ENCODE peak calls at places on chromosomes 11 and 22, in five cellular contexts. H is psoas muscle, I is omental fat pad, B is thoracic aorta, M is body of pancreas. Q is an unnamed sample.

GRCh38 chr22:20524004-20524481 is 16.6 kb downstream of the MED15 start:
- DNase-seq in H (no peak), M (no peak), B (no peak), I (no peak), Q (no peak)

GRCh38 chr22:39960791-39961746 is 872 bp downstream of the TMA7B start:
- DNase-seq in I (no peak), B (no peak), M (peak; percentile 15), H (no peak), Q (peak; percentile 17)

GRCh38 chr11:107025673-107026072 is 7.4 kb upstream of the GUCY1A2 start:
- DNase-seq in B (no peak), H (no peak), M (no peak), I (no peak), Q (no peak)

GRCh38 chr11:72721689-72722049 is 30.5 kb downstream of the ARAP1 start:
- DNase-seq in M (peak; percentile 51), B (no peak), I (no peak), H (peak; percentile 64), Q (no peak)

GRCh38 chr11:40393511-40393910 is 1065.9 kb downstream of the LRRC4C start:
- DNase-seq in H (no peak), M (no peak), I (no peak), B (no peak), Q (no peak)

GRCh38 chr11:101807521-101807920 is 107.3 kb upstream of the CEP126 start:
- DNase-seq in H (no peak), B (no peak), I (no peak), M (no peak), Q (no peak)

GRCh38 chr22:30687358-30687757 is 7.3 kb upstream of the OSBP2 start:
- DNase-seq in M (no peak), I (no peak), H (no peak), B (no peak), Q (no peak)

GRCh38 chr11:119832536-119832935 is 103.5 kb upstream of the NECTIN1 start:
- DNase-seq in M (peak; percentile 67), H (no peak), I (no peak), B (no peak), Q (no peak)

GRCh38 chr22:25410849-25411248 is 153.6 kb upstream of the GRK3 start:
- DNase-seq in B (no peak), M (no peak), I (no peak), H (no peak), Q (no peak)

GRCh38 chr22:26367402-26368245 is 61.4 kb upstream of the ASPHD2 start:
- DNase-seq in I (peak; percentile 33), M (peak; percentile 57), H (no peak), B (no peak), Q (no peak)

GRCh38 chr22:36737776-36738175 is 34.2 kb upstream of the CACNG2 start:
- DNase-seq in I (no peak), M (no peak), B (no peak), H (peak; percentile 62), Q (peak; percentile 18)

DNA sequence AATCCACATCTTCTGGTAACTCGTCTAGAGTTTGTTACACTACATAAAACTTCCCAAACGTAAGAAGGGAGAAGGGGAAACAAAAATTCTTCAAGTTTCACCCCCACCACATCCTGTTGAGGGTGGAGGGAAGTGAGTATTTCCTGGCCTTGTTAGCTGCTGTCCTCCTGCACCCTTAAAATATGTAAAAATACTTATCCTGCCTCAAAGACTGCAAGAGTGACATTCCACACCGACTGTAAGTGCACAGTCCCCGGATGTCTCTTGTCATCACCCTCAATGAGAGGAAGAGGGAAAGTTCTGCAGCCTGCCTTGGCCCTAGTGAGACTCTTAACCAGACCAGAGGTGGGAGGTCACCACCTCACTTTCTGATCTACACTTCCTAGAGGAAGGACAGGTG is 3.3 kb downstream of the TMEM121B start:
- DNase-seq in B (no peak), H (no peak), I (no peak), M (no peak), Q (no peak)
- TF ChIP-seq CTCF in B (no peak), H (no peak), I (no peak), M (no peak), Q (no peak)

GRCh38 chr11:71384561-71384960 is 63.6 kb downstream of the DHCR7 start:
- DNase-seq in H (peak; percentile 11), B (no peak), I (no peak), M (no peak), Q (no peak)
- TF ChIP-seq CTCF in H (no peak), B (no peak), I (no peak), M (no peak), Q (no peak)

DNA sequence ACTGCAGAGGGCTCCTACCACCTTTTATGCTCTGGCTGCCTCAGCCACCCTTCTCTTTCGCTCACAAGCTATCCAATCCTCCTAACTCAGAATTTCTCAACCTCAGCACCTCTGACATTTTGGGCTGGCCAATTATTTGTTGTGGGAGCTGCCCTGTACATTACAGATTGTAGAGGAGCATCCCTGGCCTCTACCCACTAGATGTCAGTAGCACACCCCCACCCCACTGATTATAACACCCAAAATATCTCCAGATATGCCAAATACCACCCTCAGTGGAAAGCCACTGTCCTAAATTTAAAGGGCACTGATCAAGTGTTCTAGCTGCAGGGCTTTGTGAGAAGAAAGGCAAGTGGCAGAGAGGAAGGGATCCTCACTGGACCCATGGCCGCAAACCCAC is 443.1 kb downstream of the SOX6 start:
- DNase-seq in I (no peak), H (no peak), B (no peak), M (no peak), Q (no peak)
- TF ChIP-seq CTCF in I (no peak), H (no peak), B (no peak), M (no peak), Q (no peak)

DNA sequence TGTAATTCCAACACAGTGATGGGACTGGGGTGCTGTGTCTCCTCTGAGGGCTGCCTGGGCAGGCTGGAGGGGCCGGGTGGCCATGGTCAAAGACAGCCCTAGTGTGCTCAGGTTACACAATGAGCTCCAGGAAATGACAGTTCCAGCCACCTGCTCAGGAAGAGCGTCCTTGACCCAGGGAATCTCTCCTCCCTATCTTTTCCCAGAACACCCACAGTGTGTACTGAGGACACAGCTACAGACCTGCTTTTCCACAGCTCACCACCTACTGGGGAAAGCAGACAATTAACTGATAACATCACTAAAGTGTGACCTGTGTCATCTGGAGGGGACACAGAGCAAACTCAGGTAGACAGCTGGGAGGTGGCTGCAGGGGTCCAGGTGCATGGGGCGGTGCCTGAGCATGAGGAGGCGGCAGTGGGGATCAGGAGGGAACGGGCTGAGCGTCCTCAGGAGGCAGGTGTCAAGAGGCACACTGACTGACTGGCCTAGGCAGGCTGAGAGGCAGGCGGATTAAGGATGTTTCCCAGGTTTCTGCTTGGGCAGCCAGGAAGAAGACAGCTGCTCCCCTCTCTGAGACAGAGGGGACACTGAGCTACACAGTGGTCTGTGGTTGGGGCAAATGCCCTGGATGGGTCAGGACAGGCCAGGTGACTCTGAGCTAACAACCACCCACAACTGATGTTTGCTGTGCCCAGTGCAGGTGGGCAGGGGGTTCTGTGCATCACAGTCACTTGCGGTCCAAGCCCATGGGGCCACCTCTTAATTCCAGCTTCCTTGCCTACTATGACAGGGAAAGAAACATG is 56.1 kb downstream of the ARFGAP3 start:
- DNase-seq in M (no peak), B (no peak), H (no peak), I (no peak), Q (no peak)
- TF ChIP-seq CTCF in M (no peak), B (no peak), H (no peak), I (no peak), Q (no peak)

DNA sequence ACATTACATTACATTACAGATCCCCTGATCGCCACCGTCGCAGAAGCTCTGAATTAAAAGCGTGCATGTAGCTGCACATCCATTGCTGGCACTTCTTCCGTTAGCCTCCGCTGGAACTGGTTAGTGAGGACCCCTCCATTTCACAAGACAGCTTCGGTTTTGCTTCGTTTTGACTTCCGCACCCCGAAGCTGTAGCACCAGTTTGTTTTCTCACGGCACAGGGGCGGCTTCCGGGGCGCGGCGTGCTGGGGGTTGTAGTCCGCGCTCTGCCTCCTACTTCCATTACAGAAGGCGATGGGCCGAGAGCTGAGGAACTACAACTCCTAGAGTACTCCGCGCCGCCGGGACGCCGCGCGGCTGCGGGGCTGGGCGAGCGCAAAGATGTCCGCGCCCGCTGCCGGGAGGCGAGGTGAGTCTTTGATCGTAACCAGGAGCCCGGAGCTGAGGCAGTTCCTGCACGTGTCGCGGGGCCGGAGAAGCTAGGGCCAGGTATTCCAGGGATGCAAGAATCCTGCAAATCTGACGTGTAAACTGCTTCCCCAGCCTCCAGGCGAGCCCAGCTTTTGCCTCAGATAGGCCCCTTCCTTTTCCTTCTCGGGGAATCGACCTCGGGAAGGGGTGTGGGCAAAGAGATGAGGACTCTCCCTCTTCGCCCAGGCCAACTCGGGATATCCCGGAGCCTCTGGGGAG is at the start of gene PEX26:
- DNase-seq in I (peak; percentile 75), H (peak; percentile 96), B (peak; percentile 83), M (peak; percentile 96), Q (peak; percentile 95)
- TF ChIP-seq CTCF in I (no peak), H (no peak), B (no peak), M (no peak), Q (no peak)

GRCh38 chr22:22239311-22239939 is 5.2 kb upstream of the VPREB1 start:
- DNase-seq in H (no peak), B (no peak), M (no peak), I (no peak), Q (no peak)

GRCh38 chr22:22230438-22230837 is 14.1 kb upstream of the VPREB1 start:
- DNase-seq in I (no peak), H (no peak), M (no peak), B (no peak), Q (no peak)

GRCh38 chr22:22233081-22233480 is 11.5 kb upstream of the VPREB1 start:
- DNase-seq in M (no peak), B (no peak), H (no peak), I (no peak), Q (no peak)

GRCh38 chr22:22237521-22237920 is 7.1 kb upstream of the VPREB1 start:
- DNase-seq in H (no peak), B (no peak), I (no peak), M (no peak), Q (no peak)

DNA sequence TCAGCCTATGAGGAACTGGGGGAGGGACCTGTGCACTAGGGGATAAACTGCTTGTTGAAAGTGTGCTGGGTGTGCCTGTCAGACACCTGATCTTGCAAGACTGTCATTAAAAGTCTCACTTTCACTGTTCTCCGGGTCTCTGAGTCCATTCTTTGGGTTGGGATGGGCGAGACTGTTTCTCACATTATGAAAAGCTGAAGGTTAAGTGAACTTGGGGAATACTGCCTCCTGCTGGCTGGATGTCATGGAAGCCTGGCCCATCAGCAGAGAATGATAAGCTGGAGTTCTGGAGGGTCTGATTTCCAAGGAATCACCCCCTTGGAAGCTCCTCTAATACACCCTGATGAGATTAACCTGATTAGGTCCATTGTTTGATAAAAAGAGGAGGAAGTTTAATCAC is 9.0 kb upstream of the VPREB1 start:
- DNase-seq in B (no peak), H (no peak), M (peak; percentile 68), I (no peak), Q (no peak)
- TF ChIP-seq CTCF in B (no peak), H (peak; percentile 17), M (peak; percentile 35), I (no peak), Q (no peak)